ENCODE peak calls at places on chromosomes 4 and X, in four cellular contexts. M is mucosa of descending colon, Y is PC-3, H is K562. Z is an unnamed sample.

GRCh38 chr4:95219109-95219508 is 329.7 kb downstream of the UNC5C start:
- DNase-seq in Y (no peak), H (no peak), M (no peak), Z (no peak)

GRCh38 chr4:7630559-7631287 is 196.0 kb upstream of the PSAPL1 start:
- DNase-seq in M (no peak), H (no peak), Y (peak; percentile 94), Z (no peak)

GRCh38 chr4:61298178-61298740 is 98.1 kb downstream of the ADGRL3 start:
- DNase-seq in H (no peak), M (no peak), Y (no peak), Z (no peak)

GRCh38 chr4:85527815-85528214 is 52.9 kb downstream of the ARHGAP24 start:
- DNase-seq in H (no peak), M (no peak), Y (no peak), Z (no peak)

GRCh38 chrX:25039036-25039435 is 23.3 kb upstream of the ARX start:
- DNase-seq in M (no peak), H (no peak), Y (no peak), Z (no peak)

GRCh38 chr4:61301285-61301684 is 101.2 kb downstream of the ADGRL3 start:
- DNase-seq in Y (no peak), M (no peak), H (no peak), Z (no peak)

GRCh38 chrX:69618803-69619202 is 2.9 kb downstream of the EDA start:
- DNase-seq in M (peak; percentile 39), Y (peak; percentile 39), H (no peak), Z (peak; percentile 6)

GRCh38 chr4:98284640-98285046 is 23.5 kb downstream of the RAP1GDS1 start:
- DNase-seq in M (no peak), H (no peak), Y (peak; percentile 57), Z (no peak)

GRCh38 chr4:73726000-73726399 is 14.4 kb upstream of the CXCL8 start:
- DNase-seq in Y (peak; percentile 99), M (no peak), H (no peak), Z (no peak)

GRCh38 chr4:22625301-22625700 is 67.4 kb upstream of the GBA3 start:
- DNase-seq in H (no peak), Y (peak; percentile 5), M (no peak), Z (no peak)

GRCh38 chr4:47762376-47763266 is 75.2 kb downstream of the CORIN start:
- DNase-seq in M (no peak), H (no peak), Y (no peak), Z (no peak)

GRCh38 chr4:183392377-183392776 is 52.1 kb upstream of the CDKN2AIP start:
- DNase-seq in Y (no peak), H (no peak), M (no peak), Z (no peak)

GRCh38 chrX:82163701-82164100 is 961.8 kb downstream of the SH3BGRL start:
- DNase-seq in M (no peak), H (no peak), Y (peak; percentile 60), Z (no peak)

GRCh38 chr4:6279582-6280289 is 10.1 kb downstream of the WFS1 start:
- DNase-seq in M (no peak), Y (no peak), H (no peak), Z (no peak)
- H3K4me1 ChIP-seq in M (peaks cover 24% of the 10 kb centered on the region), Y (no peaks in the 10 kb centered on the region), H (peaks cover 5% of the 10 kb centered on the region), Z (peaks cover 5% of the 10 kb centered on the region)

GRCh38 chr4:137468836-137469235 is 63.5 kb downstream of the PCDH18 start:
- DNase-seq in M (no peak), Y (no peak), H (no peak), Z (no peak)
- H3K4me1 ChIP-seq in M (no peaks in the 10 kb centered on the region), Y (peaks cover 27% of the 10 kb centered on the region), H (no peaks in the 10 kb centered on the region), Z (no peaks in the 10 kb centered on the region)

GRCh38 chr4:38673109-38673978 is 9.3 kb downstream of the KLF3 start:
- DNase-seq in M (peak; percentile 93), H (peak; percentile 77), Y (peak; percentile 71), Z (no peak)
- H3K4me1 ChIP-seq in M (peaks cover 79% of the 10 kb centered on the region), H (peaks cover 41% of the 10 kb centered on the region), Y (peaks cover 65% of the 10 kb centered on the region), Z (peaks cover 90% of the 10 kb centered on the region)

DNA sequence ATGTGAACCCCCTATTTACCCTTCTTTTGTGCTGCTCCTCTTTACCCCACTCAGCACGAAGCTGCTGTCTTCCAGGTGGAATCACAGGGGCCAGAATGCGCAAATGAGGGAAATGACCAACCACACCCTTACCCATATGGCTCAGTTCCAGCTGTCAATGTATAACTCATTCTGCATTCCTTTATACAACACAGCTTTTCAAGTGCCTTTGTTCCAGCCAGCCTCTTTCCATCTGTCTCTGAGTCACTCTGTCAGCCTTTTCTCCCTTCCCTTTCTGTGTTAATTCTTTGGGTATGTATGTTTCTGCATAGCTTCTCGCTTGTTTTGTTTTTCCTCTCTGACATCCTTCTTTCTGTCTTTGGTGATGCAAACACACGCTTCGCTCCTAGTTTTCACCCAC is 54.6 kb downstream of the RS1 start:
- DNase-seq in M (peak; percentile 80), Y (peak; percentile 89), H (no peak), Z (no peak)
- H3K4me1 ChIP-seq in M (no peaks in the 10 kb centered on the region), Y (peaks cover 24% of the 10 kb centered on the region), H (no peaks in the 10 kb centered on the region), Z (no peaks in the 10 kb centered on the region)

Z was measured in naive thymus-derived CD4-positive, alpha-beta T cell.